ENCODE peak calls at places on chromosomes 1 and 21, in five cellular contexts. H, P, I, A and S are unnamed samples.

GRCh38 chr21:44261675-44262295 is at the start of gene DNMT3L:
- DNase-seq in P (no peak), H (no peak), A (no peak), I (no peak), S (no peak)

GRCh38 chr1:231460614-231461013 is 38.5 kb upstream of the EGLN1 start:
- DNase-seq in P (no peak), I (no peak), A (no peak), H (no peak), S (no peak)

GRCh38 chr1:41957568-41957967 is 38.8 kb upstream of the HIVEP3 start:
- DNase-seq in I (peak; percentile 88), A (peak; percentile 52), H (no peak), P (no peak), S (no peak)

GRCh38 chr1:239952348-239953307 is 139.1 kb upstream of the FMN2 start:
- DNase-seq in I (peak; percentile 13), P (no peak), A (no peak), H (peak; percentile 9), S (no peak)

GRCh38 chr1:200172311-200172710 is 144.8 kb downstream of the NR5A2 start:
- DNase-seq in A (no peak), P (no peak), I (no peak), H (no peak), S (no peak)

GRCh38 chr1:226082587-226082917 is 20.0 kb downstream of the H3-3A start:
- DNase-seq in H (no peak), P (no peak), A (no peak), I (no peak), S (no peak)

GRCh38 chr1:150622219-150622975 is 7.0 kb downstream of the ENSA start:
- DNase-seq in I (no peak), A (peak; percentile 72), H (peak; percentile 21), P (peak; percentile 85), S (no peak)

GRCh38 chr1:71422221-71422620 is 341.4 kb upstream of the ZRANB2 start:
- DNase-seq in I (no peak), P (no peak), H (no peak), A (no peak), S (no peak)

GRCh38 chr1:167532375-167532774 is 14.0 kb upstream of the CD247 start:
- DNase-seq in P (no peak), H (no peak), A (no peak), I (no peak), S (no peak)

GRCh38 chr21:25507522-25507921 is 99.8 kb downstream of the MRPL39 start:
- DNase-seq in I (no peak), P (no peak), H (no peak), A (no peak), S (no peak)

GRCh38 chr1:59150537-59151386 is 146.1 kb upstream of the FGGY start:
- DNase-seq in P (peak; percentile 85), I (peak; percentile 98), A (peak; percentile 95), H (no peak), S (peak; percentile 90)

GRCh38 chr1:110190282-110190929 is 19.7 kb upstream of the KCNC4 start:
- DNase-seq in H (no peak), P (no peak), I (no peak), A (peak; percentile 73), S (no peak)

GRCh38 chr1:37478451-37478871 is 4.1 kb downstream of the ZC3H12A start:
- DNase-seq in P (peak; percentile 55), I (peak; percentile 39), A (no peak), H (no peak), S (no peak)

GRCh38 chr1:203228670-203229069 is 803 bp downstream of the CHIT1 start:
- DNase-seq in H (no peak), P (no peak), A (no peak), I (no peak), S (no peak)

GRCh38 chr21:41375875-41376274 is 14.0 kb downstream of the MX2 start:
- DNase-seq in I (no peak), P (peak; percentile 41), H (no peak), A (no peak), S (no peak)

GRCh38 chr21:41381731-41382130 is 19.9 kb downstream of the MX2 start:
- DNase-seq in H (no peak), A (no peak), P (no peak), I (no peak), S (no peak)

GRCh38 chr21:41377715-41378114 is 15.9 kb downstream of the MX2 start:
- DNase-seq in A (no peak), P (no peak), I (no peak), H (peak; percentile 18), S (no peak)

GRCh38 chr21:41379901-41380300 is 18.1 kb downstream of the MX2 start:
- DNase-seq in A (no peak), H (no peak), I (no peak), P (no peak), S (no peak)

DNA sequence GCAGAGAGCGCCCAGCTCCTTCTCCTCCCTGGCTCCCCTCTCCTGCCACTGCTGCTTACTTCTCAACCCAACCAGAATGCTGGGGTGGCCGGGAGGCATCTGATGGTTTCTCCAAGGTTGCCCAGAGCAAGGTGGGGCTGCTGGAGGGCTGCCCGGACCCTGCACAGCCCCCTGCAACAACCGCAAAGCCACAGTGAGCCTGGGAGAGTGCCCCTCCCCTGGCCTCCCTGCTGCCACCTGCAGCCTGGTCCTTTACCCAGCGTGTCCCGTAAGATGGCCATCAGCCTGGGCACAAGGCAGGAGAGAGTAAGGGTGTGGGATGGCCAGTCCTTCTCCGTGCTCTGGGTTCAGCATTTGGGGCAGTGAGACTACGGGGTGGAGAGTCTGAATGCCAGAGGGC is 17.0 kb downstream of the MX2 start:
- DNase-seq in I (no peak), H (no peak), A (peak; percentile 19), P (no peak), S (no peak)
- TF ChIP-seq CTCF in I (no peak), H (peak; percentile 23), A (no peak), P (no peak), S (no peak)

DNA sequence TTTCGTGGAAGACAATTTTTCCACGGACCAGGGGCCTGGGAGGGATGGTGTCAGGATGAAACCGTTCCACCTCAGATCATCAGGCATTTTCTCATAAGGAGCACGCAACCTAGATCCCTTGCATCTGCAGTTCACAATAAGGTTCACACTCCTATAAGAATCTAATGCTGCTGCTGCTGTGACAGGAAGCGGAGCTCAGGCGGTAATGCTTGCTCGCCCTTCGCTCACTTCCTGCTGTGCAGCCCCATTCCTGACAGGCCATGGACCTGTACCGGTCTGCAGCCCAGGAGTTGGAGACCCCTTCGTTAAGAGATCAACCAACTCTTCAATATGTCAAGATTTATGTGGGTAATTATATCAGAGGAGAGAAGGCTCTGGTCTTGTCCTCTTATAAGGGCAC is 3.3 kb upstream of the DHX9 start:
- DNase-seq in H (no peak), A (no peak), I (no peak), P (no peak), S (no peak)
- TF ChIP-seq CTCF in H (no peak), A (no peak), I (no peak), P (no peak), S (no peak)

DNA sequence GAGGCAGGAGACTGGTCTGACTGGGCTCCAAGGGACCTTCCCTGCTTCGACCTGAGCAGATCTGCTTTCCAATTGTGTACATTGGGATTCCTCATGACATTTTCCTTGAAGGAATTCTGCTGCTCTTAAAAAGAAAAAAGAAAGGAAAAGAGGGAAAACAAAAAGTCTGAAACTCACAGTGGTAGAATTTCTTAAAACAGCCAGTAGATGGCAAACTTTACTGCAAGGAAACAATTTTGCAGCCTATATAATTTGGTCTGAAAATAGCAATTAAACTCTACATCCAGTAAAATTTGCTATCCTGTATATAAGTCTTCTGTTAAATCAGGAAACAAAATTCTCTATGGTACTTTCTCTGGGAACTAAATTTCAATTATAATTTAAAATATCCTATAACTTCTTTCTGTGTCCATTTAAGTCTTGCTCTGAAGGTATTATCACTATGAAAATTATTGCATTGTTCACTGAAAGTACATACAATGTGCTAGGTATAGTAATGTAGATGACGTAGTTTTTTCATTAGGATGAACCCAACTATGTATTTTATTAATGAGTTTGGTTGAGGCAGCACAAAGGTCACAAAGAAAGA is 59.8 kb downstream of the CRB1 start:
- DNase-seq in P (no peak), A (no peak), I (peak; percentile 27), H (peak; percentile 15), S (no peak)
- TF ChIP-seq CTCF in P (no peak), A (peak; percentile 48), I (peak; percentile 76), H (peak; percentile 71), S (peak; percentile 73)

DNA sequence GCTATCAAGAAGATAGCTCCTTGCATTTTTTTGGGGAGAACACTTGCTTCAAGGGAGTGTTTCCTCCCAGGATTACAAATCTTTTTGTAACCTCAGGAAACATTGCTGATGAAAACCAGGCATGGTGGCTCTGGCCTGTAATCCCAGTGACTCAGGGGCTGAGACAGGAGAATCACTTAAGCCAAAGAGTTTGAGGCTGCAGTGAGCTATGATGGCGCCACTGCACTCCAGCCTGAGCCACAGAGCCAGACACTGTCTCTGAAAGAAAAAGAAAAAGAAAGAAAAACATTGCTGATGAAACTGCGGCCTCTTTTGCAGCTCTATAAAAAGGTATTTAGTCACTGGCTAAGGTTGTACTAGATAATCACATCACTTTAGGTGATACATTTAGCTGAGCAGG is 7.3 kb downstream of the RNU1-2 start:
- DNase-seq in I (no peak), A (no peak), H (no peak), P (peak; percentile 76), S (no peak)
- TF ChIP-seq CTCF in I (no peak), A (no peak), H (no peak), P (no peak), S (no peak)

DNA sequence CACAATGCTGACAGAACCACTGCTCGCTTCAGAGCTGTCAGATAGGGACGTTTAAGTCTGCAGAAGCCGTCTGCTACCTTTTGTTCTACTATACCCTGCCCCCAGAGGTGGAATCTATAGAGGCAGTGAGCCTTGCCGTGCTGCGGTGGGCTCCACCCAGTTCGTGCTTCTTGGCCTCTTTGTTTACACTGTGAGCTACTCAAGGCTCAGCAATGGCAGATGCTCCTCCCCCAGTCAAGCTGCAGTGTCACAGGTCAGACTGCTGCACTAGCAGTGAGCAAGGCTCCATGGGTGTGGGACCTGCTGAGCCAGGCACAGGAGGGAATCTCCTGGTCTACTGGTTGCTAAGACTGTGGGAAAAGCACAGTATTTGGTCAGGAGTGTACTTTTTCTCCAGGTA is 47.1 kb downstream of the LEPR start:
- DNase-seq in I (no peak), H (peak; percentile 91), P (no peak), A (no peak), S (no peak)
- TF ChIP-seq CTCF in I (no peak), H (peak; percentile 35), P (no peak), A (no peak), S (no peak)

DNA sequence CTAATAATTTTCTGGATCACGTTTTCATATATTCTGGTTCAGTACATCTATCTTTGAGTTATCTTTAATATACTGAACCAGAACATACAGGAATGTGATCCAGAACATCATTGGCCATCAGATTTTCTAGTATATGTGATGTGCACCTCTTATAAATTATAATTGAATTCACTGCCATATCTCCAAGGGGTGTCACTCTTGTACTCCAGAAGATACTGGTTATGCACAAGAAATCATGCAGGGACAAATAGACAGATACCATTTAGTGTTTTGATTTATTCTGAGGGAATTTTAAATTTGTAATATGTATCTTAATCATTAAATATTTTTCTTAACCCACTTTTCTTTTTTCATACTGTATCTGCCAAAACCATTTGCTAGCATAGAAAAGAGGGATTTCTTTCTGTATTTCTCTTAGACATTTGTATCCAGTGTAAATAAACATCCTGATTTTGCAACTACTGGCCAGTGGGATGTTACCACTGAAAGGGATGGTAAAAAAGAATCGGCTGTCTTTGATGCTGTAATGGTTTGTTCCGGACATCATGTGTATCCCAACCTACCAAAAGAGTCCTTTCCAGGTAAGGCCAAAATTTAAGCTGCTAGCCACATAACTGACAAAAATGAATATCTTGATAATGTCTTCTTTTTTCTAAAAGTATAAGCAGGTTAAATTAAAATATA is 16.7 kb downstream of the FMO3 start:
- DNase-seq in H (no peak), I (no peak), A (no peak), P (no peak), S (no peak)
- TF ChIP-seq CTCF in H (no peak), I (no peak), A (peak; percentile 23), P (no peak), S (peak; percentile 50)